ENCODE peak calls at places on chromosomes 2 and 18, in six cellular contexts. B is lower lobe of right lung, L is EL, R is T-helper 9 cell, V is SHP77, U is HuH-7. F is an unnamed sample.

GRCh38 chr2:218392891-218393462 is 6.7 kb upstream of the CTDSP1 start:
- DNase-seq in U (no peak), R (no peak), B (peak; percentile 50), L (no peak), V (no peak), F (no peak)

GRCh38 chr2:14385043-14385442 is 247.5 kb upstream of the LRATD1 start:
- DNase-seq in B (no peak), L (no peak), V (no peak), U (no peak), R (no peak), F (no peak)

GRCh38 chr2:196168181-196168580 is 3.2 kb downstream of the STK17B start:
- DNase-seq in U (no peak), B (no peak), V (no peak), R (no peak), L (peak; percentile 81), F (peak; percentile 74)

GRCh38 chr2:69768217-69768616 is 26.3 kb downstream of the ANXA4 start:
- DNase-seq in R (no peak), V (no peak), B (no peak), L (no peak), U (no peak), F (no peak)

GRCh38 chr18:2994603-2995432 is 18.1 kb downstream of the LPIN2 start:
- DNase-seq in B (no peak), R (peak; percentile 64), V (no peak), U (no peak), L (no peak), F (no peak)

GRCh38 chr2:58432491-58433166 is 191.5 kb upstream of the FANCL start:
- DNase-seq in B (no peak), R (no peak), U (no peak), L (no peak), V (no peak), F (peak; percentile 35)

GRCh38 chr2:10141736-10142639 is 19.4 kb downstream of the RRM2 start:
- DNase-seq in V (peak; percentile 16), B (no peak), U (peak; percentile 72), R (no peak), L (no peak), F (no peak)

GRCh38 chr2:217166241-217166640 is 306.4 kb upstream of the TNP1 start:
- DNase-seq in R (no peak), V (peak; percentile 77), L (peak; percentile 53), U (peak; percentile 15), B (no peak), F (peak; percentile 61)

GRCh38 chr2:29273704-29274611 is 158.7 kb downstream of the CLIP4 start:
- DNase-seq in R (no peak), L (peak; percentile 13), U (no peak), B (no peak), V (no peak), F (peak; percentile 42)

GRCh38 chr18:48472610-48473009 is 63.4 kb upstream of the ZBTB7C start:
- DNase-seq in V (no peak), U (no peak), L (no peak), R (no peak), B (no peak), F (peak; percentile 44)

GRCh38 chr18:74895686-74896085 is 298.0 kb downstream of the ZNF407 start:
- DNase-seq in L (peak; percentile 21), R (no peak), B (no peak), V (no peak), U (no peak), F (peak; percentile 52)

GRCh38 chr2:111119004-111119846 is 1.5 kb upstream of the BCL2L11 start:
- DNase-seq in R (peak; percentile 22), B (peak; percentile 57), V (no peak), L (no peak), U (no peak), F (no peak)

GRCh38 chr2:148930046-148930775 is 55.2 kb downstream of the KIF5C start:
- DNase-seq in U (no peak), B (no peak), R (no peak), V (no peak), L (no peak), F (no peak)

GRCh38 chr2:42878581-42878980 is 86.2 kb upstream of the HAAO start:
- DNase-seq in L (no peak), U (no peak), B (no peak), V (no peak), R (no peak), F (no peak)

GRCh38 chr2:54550523-54550922 is 94.4 kb downstream of the SPTBN1 start:
- DNase-seq in V (no peak), B (no peak), L (no peak), R (no peak), U (no peak), F (no peak)

GRCh38 chr2:10835052-10835970 is 22.7 kb upstream of the PDIA6 start:
- DNase-seq in L (peak; percentile 54), V (peak; percentile 80), R (peak; percentile 81), U (peak; percentile 87), B (peak; percentile 82), F (peak; percentile 37)

GRCh38 chr2:15316370-15316814 is 244.7 kb downstream of the NBAS start:
- DNase-seq in L (no peak), U (no peak), R (peak; percentile 22), B (peak; percentile 48), V (no peak), F (no peak)

GRCh38 chr18:11398625-11399024 is 210.8 kb upstream of the SLC35G4 start:
- DNase-seq in R (no peak), V (no peak), U (no peak), L (no peak), B (no peak), F (peak; percentile 33)

GRCh38 chr2:108923019-108923700 is 65.9 kb downstream of the EDAR start:
- DNase-seq in R (no peak), B (no peak), L (no peak), U (no peak), V (no peak), F (no peak)

GRCh38 chr2:7620255-7620654 is 703.0 kb downstream of the RNF144A start:
- DNase-seq in R (no peak), V (no peak), L (no peak), U (no peak), B (no peak), F (no peak)

GRCh38 chr2:42598656-42599267 is 30.3 kb downstream of the MTA3 start:
- DNase-seq in R (no peak), L (no peak), U (no peak), B (no peak), V (no peak), F (no peak)

GRCh38 chr2:70115646-70116442 is 28.6 kb downstream of the PCBP1 start:
- DNase-seq in L (no peak), R (no peak), B (no peak), U (no peak), V (no peak), F (no peak)

GRCh38 chr2:42754021-42754775 is 9.7 kb downstream of the OXER1 start:
- DNase-seq in R (no peak), B (no peak), U (no peak), V (peak; percentile 59), L (no peak), F (no peak)

GRCh38 chr2:143357956-143358355 is 228.7 kb downstream of the ARHGAP15 start:
- DNase-seq in U (no peak), B (no peak), R (no peak), L (no peak), V (no peak), F (no peak)

GRCh38 chr2:234308814-234309195 is 188.1 kb downstream of the ARL4C start:
- DNase-seq in L (peak; percentile 20), U (no peak), R (peak; percentile 43), V (no peak), B (no peak), F (peak; percentile 95)

GRCh38 chr2:127012215-127012614 is 94.7 kb downstream of the BIN1 start:
- DNase-seq in B (no peak), R (no peak), V (no peak), U (no peak), L (no peak), F (no peak)

GRCh38 chr2:181586569-181587076 is 70.3 kb downstream of the CERKL start:
- DNase-seq in L (no peak), U (no peak), R (no peak), V (no peak), B (no peak), F (peak; percentile 18)

GRCh38 chr2:160459543-160460332 is 33.9 kb downstream of the RBMS1 start:
- DNase-seq in B (no peak), L (no peak), U (no peak), R (no peak), V (no peak), F (no peak)

GRCh38 chr2:207214446-207214845 is 48.7 kb upstream of the KLF7 start:
- DNase-seq in R (no peak), L (no peak), V (no peak), B (no peak), U (no peak), F (no peak)

GRCh38 chr2:172864182-172864581 is 128.5 kb downstream of the RAPGEF4 start:
- DNase-seq in B (peak; percentile 60), V (peak; percentile 7), R (no peak), L (peak; percentile 45), U (peak; percentile 22), F (peak; percentile 51)

GRCh38 chr2:143132360-143132759 is 3.1 kb downstream of the ARHGAP15 start:
- DNase-seq in U (no peak), R (no peak), B (no peak), L (no peak), V (no peak), F (no peak)

GRCh38 chr2:174797792-174798276 is 33.6 kb upstream of the CHRNA1 start:
- DNase-seq in R (no peak), L (peak; percentile 81), V (no peak), B (no peak), U (no peak), F (no peak)

GRCh38 chr2:1675633-1676032 is 68.7 kb downstream of the PXDN start:
- DNase-seq in V (no peak), U (no peak), L (peak; percentile 97), R (no peak), B (peak; percentile 30), F (peak; percentile 98)

GRCh38 chr2:207176245-207176644 is 10.5 kb upstream of the KLF7 start:
- DNase-seq in V (no peak), U (no peak), L (no peak), R (no peak), B (no peak), F (no peak)

GRCh38 chr2:235729182-235729929 is 235.5 kb downstream of the AGAP1 start:
- DNase-seq in U (no peak), B (no peak), V (no peak), L (no peak), R (no peak), F (no peak)

GRCh38 chr2:95334916-95335641 is 37.9 kb downstream of the KCNIP3 start:
- DNase-seq in B (no peak), U (no peak), R (no peak), V (no peak), L (peak; percentile 71), F (peak; percentile 56)

GRCh38 chr2:17754773-17755425 is 961 bp downstream of the GEN1 start:
- DNase-seq in U (no peak), B (no peak), V (no peak), L (peak; percentile 21), R (no peak), F (peak; percentile 12)

F was measured in M059J.